ENCODE peak calls at places on chromosomes 11 and 22, in six cellular contexts. V, I, K, E, L and P are unnamed samples.

GRCh38 chr11:30346068-30346688 is 23.3 kb downstream of the ARL14EP start:
- DNase-seq in K (no peak), I (peak; percentile 74), E (peak; percentile 21), V (peak; percentile 74), L (no peak), P (no peak)

GRCh38 chr22:44309137-44309536 is 3.6 kb downstream of the SHISAL1 start:
- DNase-seq in I (peak; percentile 89), V (peak; percentile 94), E (no peak), L (no peak), K (no peak), P (no peak)

GRCh38 chr11:45025716-45026492 is 75.2 kb upstream of the TP53I11 start:
- DNase-seq in L (no peak), V (peak; percentile 87), E (no peak), I (peak; percentile 38), K (peak; percentile 88), P (no peak)

GRCh38 chr11:112279901-112280267 is 19.2 kb upstream of the PLET1 start:
- DNase-seq in V (peak; percentile 69), E (peak; percentile 85), K (peak; percentile 70), I (peak; percentile 59), L (peak; percentile 59), P (no peak)

GRCh38 chr11:134360050-134360835 is 28.5 kb downstream of the GLB1L2 start:
- DNase-seq in V (peak; percentile 61), I (peak; percentile 49), K (peak; percentile 75), E (peak; percentile 94), L (peak; percentile 56), P (peak; percentile 95)

GRCh38 chr11:75492181-75492820 is 33.4 kb downstream of the GDPD5 start:
- DNase-seq in L (no peak), E (no peak), K (no peak), I (no peak), V (no peak), P (no peak)

GRCh38 chr22:30325065-30325720 is 1.5 kb downstream of the TBC1D10A start:
- DNase-seq in L (no peak), I (peak; percentile 74), E (no peak), V (peak; percentile 84), K (no peak), P (no peak)

GRCh38 chr11:32386770-32387377 is 48.5 kb downstream of the WT1 start:
- DNase-seq in V (peak; percentile 87), L (no peak), K (no peak), E (no peak), I (peak; percentile 63), P (no peak)

GRCh38 chr22:40156001-40156516 is 21.7 kb upstream of the TNRC6B start:
- DNase-seq in I (peak; percentile 78), L (no peak), E (no peak), K (no peak), V (peak; percentile 50), P (peak; percentile 48)

GRCh38 chr22:43274595-43275240 is 68.5 kb downstream of the SCUBE1 start:
- DNase-seq in E (no peak), K (no peak), L (no peak), I (no peak), V (no peak), P (no peak)

GRCh38 chr11:87454246-87454645 is 416.5 kb downstream of the TMEM135 start:
- DNase-seq in K (no peak), I (no peak), E (no peak), V (no peak), L (no peak), P (no peak)

GRCh38 chr11:118939948-118940598 is 14.3 kb upstream of the BCL9L start:
- DNase-seq in L (no peak), V (peak; percentile 43), I (no peak), K (no peak), E (peak; percentile 32), P (no peak)

GRCh38 chr11:78339483-78339882 is 78.1 kb downstream of the GAB2 start:
- DNase-seq in E (no peak), L (no peak), I (no peak), K (no peak), V (no peak), P (no peak)

GRCh38 chr11:31816467-31817053 is 5.4 kb upstream of the PAX6 start:
- DNase-seq in L (no peak), I (no peak), K (no peak), V (no peak), E (peak; percentile 31), P (peak; percentile 78)

GRCh38 chr11:62572431-62572830 is 1.3 kb downstream of the EEF1G start:
- DNase-seq in E (no peak), I (no peak), V (no peak), L (no peak), K (no peak), P (no peak)

GRCh38 chr11:134557571-134558257 is 145.7 kb upstream of the B3GAT1 start:
- DNase-seq in I (no peak), L (no peak), E (no peak), K (no peak), V (no peak), P (peak; percentile 44)

GRCh38 chr11:75334402-75334891 is 17.0 kb downstream of the ARRB1 start:
- DNase-seq in I (no peak), K (no peak), E (no peak), L (no peak), V (no peak), P (no peak)

GRCh38 chr22:32106930-32107329 is 52.2 kb downstream of the C22orf42 start:
- DNase-seq in K (no peak), V (peak; percentile 8), E (peak; percentile 72), L (no peak), I (peak; percentile 3), P (no peak)

GRCh38 chr11:47003180-47003877 is 66.8 kb downstream of the CSTPP1 start:
- DNase-seq in V (no peak), K (peak; percentile 22), E (no peak), L (no peak), I (no peak), P (no peak)

GRCh38 chr22:37557321-37558001 is 2.8 kb upstream of the CDC42EP1 start:
- DNase-seq in K (no peak), I (no peak), L (no peak), E (no peak), V (no peak), P (no peak)

GRCh38 chr22:37559521-37559900 is 769 bp upstream of the CDC42EP1 start:
- DNase-seq in V (no peak), L (no peak), K (no peak), I (no peak), E (no peak), P (no peak)

GRCh38 chr22:37560682-37561208 is 465 bp downstream of the CDC42EP1 start:
- DNase-seq in I (peak; percentile 42), K (peak; percentile 82), V (peak; percentile 78), L (no peak), E (peak; percentile 61), P (no peak)

GRCh38 chr22:37559901-37560681 is at the start of gene CDC42EP1:
- DNase-seq in I (peak; percentile 54), V (peak; percentile 75), L (no peak), E (peak; percentile 66), K (peak; percentile 74), P (peak; percentile 88)

DNA sequence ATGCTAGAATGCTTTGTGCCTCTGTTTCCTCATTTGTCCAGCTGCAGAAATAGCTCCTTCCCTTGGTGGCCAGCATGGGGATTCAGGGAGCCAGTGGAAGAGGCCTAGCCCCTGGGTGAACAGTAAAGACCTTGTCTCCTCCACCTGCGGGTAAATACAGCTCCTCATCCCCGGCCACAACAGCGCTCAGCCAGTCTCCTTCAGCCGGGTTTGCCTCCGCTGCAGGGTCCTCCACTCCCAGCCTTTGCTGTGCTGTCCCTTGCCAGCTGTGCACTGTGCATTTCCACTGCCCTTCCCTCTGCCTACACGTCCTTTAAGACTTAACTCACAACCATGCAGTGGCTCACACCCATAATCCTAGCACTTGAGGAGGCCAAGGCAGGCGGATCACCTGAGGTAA is 1.5 kb upstream of the CDC42EP1 start:
- DNase-seq in E (no peak), I (no peak), K (no peak), V (no peak), L (no peak), P (no peak)
- TF ChIP-seq CTCF in E (no peak), I (no peak), K (no peak), V (no peak), L (no peak), P (no peak)

GRCh38 chr11:11618973-11619435 is 2.8 kb downstream of the GALNT18 start:
- DNase-seq in V (no peak), L (no peak), K (no peak), E (no peak), I (no peak), P (no peak)
- TF ChIP-seq CTCF in V (no peak), L (no peak), K (peak; percentile 10), E (no peak), I (no peak), P (peak; percentile 28)

GRCh38 chr11:128289048-128289447 is 298.3 kb downstream of the ETS1 start:
- DNase-seq in E (no peak), I (no peak), L (no peak), V (no peak), K (no peak), P (no peak)

GRCh38 chr11:128288368-128288767 is 299.0 kb downstream of the ETS1 start:
- DNase-seq in K (no peak), V (no peak), I (no peak), L (no peak), E (no peak), P (no peak)

GRCh38 chr11:128291043-128291442 is 296.3 kb downstream of the ETS1 start:
- DNase-seq in E (no peak), K (no peak), I (no peak), L (no peak), V (no peak), P (no peak)

GRCh38 chr11:128291835-128292234 is 295.5 kb downstream of the ETS1 start:
- DNase-seq in V (no peak), E (no peak), K (no peak), I (no peak), L (no peak), P (no peak)

DNA sequence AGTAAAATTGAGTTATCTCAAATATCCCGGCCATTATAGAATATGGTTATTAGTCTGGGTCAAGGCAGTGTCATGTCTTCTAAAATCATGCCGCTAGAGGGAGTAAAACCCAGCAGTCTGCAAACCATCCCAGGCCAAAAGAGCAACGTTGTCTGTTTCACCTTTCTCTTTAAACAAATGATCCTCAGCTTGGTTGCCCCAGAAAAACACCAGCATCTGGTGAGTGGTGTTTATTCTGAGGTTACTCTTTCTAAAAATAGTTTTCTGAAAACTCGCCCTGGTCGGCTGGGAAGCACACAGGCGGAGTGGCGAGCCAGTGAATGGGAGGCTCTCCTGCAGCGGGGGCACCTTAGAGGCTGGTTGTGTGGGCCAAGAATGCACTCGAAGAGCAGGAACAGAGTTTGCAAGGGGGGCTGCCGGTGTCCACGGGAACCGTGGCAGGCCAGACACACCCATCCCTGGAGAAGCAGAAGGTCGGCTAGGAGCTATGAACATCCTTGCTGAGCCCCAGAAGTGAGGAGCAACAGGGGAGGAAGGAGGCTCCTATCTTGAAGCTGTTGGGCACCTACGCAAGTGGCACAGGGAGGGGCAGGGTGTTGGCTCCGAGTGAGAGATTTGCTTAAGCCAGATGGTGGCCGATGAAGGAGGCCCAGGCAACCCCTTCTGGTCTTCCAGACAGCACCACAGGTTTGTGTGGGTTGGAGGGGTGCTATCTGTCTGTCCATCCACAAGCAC is 297.1 kb downstream of the ETS1 start:
- DNase-seq in K (peak; percentile 70), E (peak; percentile 58), I (peak; percentile 93), V (peak; percentile 90), L (peak; percentile 32), P (no peak)
- TF ChIP-seq CTCF in K (peak; percentile 84), E (peak; percentile 85), I (peak; percentile 78), V (peak; percentile 72), L (peak; percentile 90), P (peak; percentile 90)

DNA sequence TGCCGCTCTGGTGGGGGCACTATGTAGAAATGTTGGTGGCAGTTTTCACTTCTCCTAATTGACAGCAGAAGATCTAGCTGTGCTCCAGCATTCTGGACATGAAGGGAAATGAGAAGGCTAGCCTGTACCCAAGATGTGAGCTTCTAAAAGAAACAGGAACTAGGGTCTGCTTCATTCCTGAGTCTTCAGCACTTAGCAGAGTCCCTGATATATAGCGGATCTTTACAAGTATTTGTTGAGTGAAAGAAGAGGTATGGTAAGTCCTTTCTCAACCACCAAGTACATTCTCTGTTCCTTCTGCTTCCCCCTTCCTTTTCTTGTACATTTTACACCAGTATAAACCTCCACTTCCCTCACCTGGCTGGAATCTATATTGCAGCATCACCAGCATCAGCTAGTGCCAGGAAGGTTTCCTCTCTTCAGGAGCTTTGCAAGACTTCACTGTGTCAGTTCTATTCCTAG is 408.3 kb upstream of the CADM1 start:
- DNase-seq in V (no peak), K (no peak), I (no peak), E (no peak), L (no peak), P (no peak)
- TF ChIP-seq CTCF in V (no peak), K (no peak), I (peak; percentile 8), E (peak; percentile 30), L (no peak), P (peak; percentile 29)